ENCODE peak calls at places on chromosomes 16 and 17, in seven cellular contexts. One of them, this sample, is unnamed. For H3K4me1, the result is how much of the 10 kb centered on the place peaks cover.

GRCh38 chr16:89667633-89668032 is 10.0 kb downstream of the SPATA33 start:
- DNase-seq in effector memory CD4-positive, alpha-beta T cell: no peak
- DNase-seq in body of pancreas: no peak
- DNase-seq in left ventricle myocardium inferior: no peak
- DNase-seq in pancreas: no peak
- DNase-seq in prostate gland: no peak
- DNase-seq in CD4-positive, alpha-beta memory T cell: no peak
- DNase-seq in this sample: no peak

GRCh38 chr16:87622756-87623319 is 20.5 kb downstream of the JPH3 start:
- DNase-seq in prostate gland: no peak
- DNase-seq in effector memory CD4-positive, alpha-beta T cell: no peak
- DNase-seq in left ventricle myocardium inferior: no peak
- DNase-seq in body of pancreas: no peak
- DNase-seq in pancreas: no peak
- DNase-seq in CD4-positive, alpha-beta memory T cell: no peak
- DNase-seq in this sample: no peak

GRCh38 chr16:56203052-56203451 is 11.8 kb downstream of the GNAO1 start:
- DNase-seq in pancreas: no peak
- DNase-seq in prostate gland: no peak
- DNase-seq in effector memory CD4-positive, alpha-beta T cell: peak
- DNase-seq in left ventricle myocardium inferior: no peak
- DNase-seq in CD4-positive, alpha-beta memory T cell: peak
- DNase-seq in body of pancreas: no peak
- DNase-seq in this sample: peak

GRCh38 chr17:66426397-66427033 is 124.1 kb downstream of the PRKCA start:
- DNase-seq in left ventricle myocardium inferior: no peak
- DNase-seq in effector memory CD4-positive, alpha-beta T cell: no peak
- DNase-seq in prostate gland: no peak
- DNase-seq in body of pancreas: peak
- DNase-seq in CD4-positive, alpha-beta memory T cell: peak
- DNase-seq in pancreas: no peak
- DNase-seq in this sample: peak

GRCh38 chr17:29376667-29377268 is 13.4 kb upstream of the TAOK1 start:
- DNase-seq in prostate gland: no peak
- DNase-seq in pancreas: no peak
- DNase-seq in left ventricle myocardium inferior: peak
- DNase-seq in effector memory CD4-positive, alpha-beta T cell: no peak
- DNase-seq in CD4-positive, alpha-beta memory T cell: no peak
- DNase-seq in body of pancreas: no peak
- DNase-seq in this sample: no peak

GRCh38 chr17:73753751-73754496 is 109.7 kb upstream of the SDK2 start:
- DNase-seq in body of pancreas: no peak
- DNase-seq in prostate gland: no peak
- DNase-seq in left ventricle myocardium inferior: no peak
- DNase-seq in CD4-positive, alpha-beta memory T cell: no peak
- DNase-seq in effector memory CD4-positive, alpha-beta T cell: no peak
- DNase-seq in pancreas: no peak
- DNase-seq in this sample: no peak

GRCh38 chr17:64332502-64332901 is 58.2 kb downstream of the PECAM1 start:
- DNase-seq in body of pancreas: no peak
- DNase-seq in CD4-positive, alpha-beta memory T cell: no peak
- DNase-seq in effector memory CD4-positive, alpha-beta T cell: no peak
- DNase-seq in prostate gland: no peak
- DNase-seq in left ventricle myocardium inferior: peak
- DNase-seq in pancreas: no peak
- DNase-seq in this sample: no peak

GRCh38 chr16:86578499-86579267 is at the start of gene FOXL1:
- DNase-seq in CD4-positive, alpha-beta memory T cell: no peak
- DNase-seq in body of pancreas: no peak
- DNase-seq in prostate gland: no peak
- DNase-seq in left ventricle myocardium inferior: peak
- DNase-seq in pancreas: no peak
- DNase-seq in effector memory CD4-positive, alpha-beta T cell: no peak
- DNase-seq in this sample: no peak

GRCh38 chr16:74169687-74170522 is 126.7 kb upstream of the PSMD7 start:
- DNase-seq in pancreas: peak
- DNase-seq in prostate gland: no peak
- DNase-seq in effector memory CD4-positive, alpha-beta T cell: no peak
- DNase-seq in CD4-positive, alpha-beta memory T cell: no peak
- DNase-seq in body of pancreas: peak
- DNase-seq in left ventricle myocardium inferior: no peak
- DNase-seq in this sample: no peak

GRCh38 chr17:21549107-21549687 is 143.1 kb upstream of the KCNJ18 start:
- DNase-seq in pancreas: no peak
- DNase-seq in prostate gland: no peak
- DNase-seq in CD4-positive, alpha-beta memory T cell: no peak
- DNase-seq in body of pancreas: no peak
- DNase-seq in effector memory CD4-positive, alpha-beta T cell: no peak
- DNase-seq in left ventricle myocardium inferior: no peak
- DNase-seq in this sample: no peak

GRCh38 chr17:78817123-78817522 is 23.5 kb downstream of the USP36 start:
- DNase-seq in body of pancreas: no peak
- DNase-seq in effector memory CD4-positive, alpha-beta T cell: peak
- DNase-seq in pancreas: no peak
- DNase-seq in CD4-positive, alpha-beta memory T cell: peak
- DNase-seq in prostate gland: no peak
- DNase-seq in left ventricle myocardium inferior: no peak
- DNase-seq in this sample: peak

GRCh38 chr17:3678095-3678820 is 9.6 kb downstream of the EMC6 start:
- DNase-seq in prostate gland: no peak
- DNase-seq in pancreas: no peak
- DNase-seq in CD4-positive, alpha-beta memory T cell: no peak
- DNase-seq in effector memory CD4-positive, alpha-beta T cell: no peak
- DNase-seq in left ventricle myocardium inferior: no peak
- DNase-seq in body of pancreas: no peak
- DNase-seq in this sample: no peak

GRCh38 chr17:4144411-4144747 is 1.4 kb downstream of the CYB5D2 start:
- DNase-seq in left ventricle myocardium inferior: no peak
- DNase-seq in prostate gland: no peak
- DNase-seq in CD4-positive, alpha-beta memory T cell: no peak
- DNase-seq in pancreas: no peak
- DNase-seq in effector memory CD4-positive, alpha-beta T cell: no peak
- DNase-seq in body of pancreas: no peak
- DNase-seq in this sample: no peak

GRCh38 chr16:54094641-54095040 is 191.9 kb downstream of the IRX3 start:
- DNase-seq in CD4-positive, alpha-beta memory T cell: no peak
- DNase-seq in effector memory CD4-positive, alpha-beta T cell: no peak
- DNase-seq in left ventricle myocardium inferior: no peak
- DNase-seq in body of pancreas: no peak
- DNase-seq in prostate gland: no peak
- DNase-seq in pancreas: no peak
- DNase-seq in this sample: no peak

GRCh38 chr16:14338969-14339368 is 267.9 kb downstream of the MRTFB start:
- DNase-seq in effector memory CD4-positive, alpha-beta T cell: no peak
- DNase-seq in prostate gland: no peak
- DNase-seq in pancreas: no peak
- DNase-seq in body of pancreas: no peak
- DNase-seq in left ventricle myocardium inferior: no peak
- DNase-seq in CD4-positive, alpha-beta memory T cell: no peak
- DNase-seq in this sample: no peak

GRCh38 chr16:53546988-53547391 is 44.0 kb upstream of the AKTIP start:
- DNase-seq in pancreas: no peak
- DNase-seq in prostate gland: no peak
- DNase-seq in body of pancreas: no peak
- DNase-seq in CD4-positive, alpha-beta memory T cell: no peak
- DNase-seq in effector memory CD4-positive, alpha-beta T cell: no peak
- DNase-seq in left ventricle myocardium inferior: no peak
- DNase-seq in this sample: peak

GRCh38 chr16:73015612-73016487 is 32.1 kb downstream of the ZFHX3 start:
- DNase-seq in prostate gland: peak
- DNase-seq in left ventricle myocardium inferior: no peak
- DNase-seq in CD4-positive, alpha-beta memory T cell: no peak
- DNase-seq in effector memory CD4-positive, alpha-beta T cell: no peak
- DNase-seq in body of pancreas: peak
- DNase-seq in pancreas: peak
- DNase-seq in this sample: no peak

GRCh38 chr16:73019456-73020362 is 28.2 kb downstream of the ZFHX3 start:
- DNase-seq in left ventricle myocardium inferior: no peak
- DNase-seq in prostate gland: no peak
- DNase-seq in pancreas: no peak
- DNase-seq in body of pancreas: peak
- DNase-seq in CD4-positive, alpha-beta memory T cell: no peak
- DNase-seq in effector memory CD4-positive, alpha-beta T cell: no peak
- DNase-seq in this sample: no peak

GRCh38 chr16:73018796-73019455 is 29.0 kb downstream of the ZFHX3 start:
- DNase-seq in effector memory CD4-positive, alpha-beta T cell: no peak
- DNase-seq in CD4-positive, alpha-beta memory T cell: no peak
- DNase-seq in prostate gland: no peak
- DNase-seq in left ventricle myocardium inferior: no peak
- DNase-seq in body of pancreas: no peak
- DNase-seq in pancreas: no peak
- DNase-seq in this sample: no peak

GRCh38 chr16:73016488-73016830 is 31.5 kb downstream of the ZFHX3 start:
- DNase-seq in CD4-positive, alpha-beta memory T cell: no peak
- DNase-seq in left ventricle myocardium inferior: no peak
- DNase-seq in body of pancreas: no peak
- DNase-seq in pancreas: no peak
- DNase-seq in prostate gland: no peak
- DNase-seq in effector memory CD4-positive, alpha-beta T cell: no peak
- DNase-seq in this sample: no peak

GRCh38 chr16:73017321-73017720 is 30.6 kb downstream of the ZFHX3 start:
- DNase-seq in pancreas: no peak
- DNase-seq in body of pancreas: peak
- DNase-seq in effector memory CD4-positive, alpha-beta T cell: no peak
- DNase-seq in left ventricle myocardium inferior: no peak
- DNase-seq in CD4-positive, alpha-beta memory T cell: no peak
- DNase-seq in prostate gland: no peak
- DNase-seq in this sample: no peak
- H3K4me1 ChIP-seq in pancreas: half or more
- H3K4me1 ChIP-seq in body of pancreas: half or more
- H3K4me1 ChIP-seq in effector memory CD4-positive, alpha-beta T cell: under half
- H3K4me1 ChIP-seq in left ventricle myocardium inferior: half or more
- H3K4me1 ChIP-seq in CD4-positive, alpha-beta memory T cell: under half
- H3K4me1 ChIP-seq in prostate gland: under half
- H3K4me1 ChIP-seq in this sample: under half

GRCh38 chr17:17382060-17382449 is 78.9 kb downstream of the NT5M start:
- DNase-seq in body of pancreas: no peak
- DNase-seq in pancreas: no peak
- DNase-seq in prostate gland: no peak
- DNase-seq in left ventricle myocardium inferior: no peak
- DNase-seq in CD4-positive, alpha-beta memory T cell: no peak
- DNase-seq in effector memory CD4-positive, alpha-beta T cell: no peak
- DNase-seq in this sample: no peak

GRCh38 chr17:17381438-17382059 is 78.4 kb downstream of the NT5M start:
- DNase-seq in effector memory CD4-positive, alpha-beta T cell: no peak
- DNase-seq in CD4-positive, alpha-beta memory T cell: no peak
- DNase-seq in left ventricle myocardium inferior: no peak
- DNase-seq in body of pancreas: no peak
- DNase-seq in prostate gland: no peak
- DNase-seq in pancreas: no peak
- DNase-seq in this sample: no peak

GRCh38 chr17:17384291-17384615 is 81.1 kb downstream of the NT5M start:
- DNase-seq in effector memory CD4-positive, alpha-beta T cell: no peak
- DNase-seq in body of pancreas: no peak
- DNase-seq in left ventricle myocardium inferior: no peak
- DNase-seq in CD4-positive, alpha-beta memory T cell: no peak
- DNase-seq in prostate gland: no peak
- DNase-seq in pancreas: no peak
- DNase-seq in this sample: no peak

GRCh38 chr17:17384961-17385360 is 81.8 kb downstream of the NT5M start:
- DNase-seq in prostate gland: no peak
- DNase-seq in body of pancreas: no peak
- DNase-seq in left ventricle myocardium inferior: no peak
- DNase-seq in pancreas: no peak
- DNase-seq in effector memory CD4-positive, alpha-beta T cell: no peak
- DNase-seq in CD4-positive, alpha-beta memory T cell: no peak
- DNase-seq in this sample: no peak

GRCh38 chr17:17382901-17383300 is 79.7 kb downstream of the NT5M start:
- DNase-seq in pancreas: no peak
- DNase-seq in CD4-positive, alpha-beta memory T cell: no peak
- DNase-seq in prostate gland: no peak
- DNase-seq in left ventricle myocardium inferior: no peak
- DNase-seq in effector memory CD4-positive, alpha-beta T cell: no peak
- DNase-seq in body of pancreas: no peak
- DNase-seq in this sample: no peak
- H3K4me1 ChIP-seq in pancreas: under half
- H3K4me1 ChIP-seq in CD4-positive, alpha-beta memory T cell: under half
- H3K4me1 ChIP-seq in prostate gland: under half
- H3K4me1 ChIP-seq in left ventricle myocardium inferior: under half
- H3K4me1 ChIP-seq in effector memory CD4-positive, alpha-beta T cell: under half
- H3K4me1 ChIP-seq in body of pancreas: under half
- H3K4me1 ChIP-seq in this sample: under half

GRCh38 chr16:25012525-25012991 is 2.6 kb downstream of the ARHGAP17 start:
- DNase-seq in left ventricle myocardium inferior: no peak
- DNase-seq in CD4-positive, alpha-beta memory T cell: no peak
- DNase-seq in pancreas: no peak
- DNase-seq in effector memory CD4-positive, alpha-beta T cell: no peak
- DNase-seq in body of pancreas: no peak
- DNase-seq in prostate gland: no peak
- DNase-seq in this sample: no peak

GRCh38 chr16:25010542-25010941 is 4.6 kb downstream of the ARHGAP17 start:
- DNase-seq in CD4-positive, alpha-beta memory T cell: no peak
- DNase-seq in prostate gland: no peak
- DNase-seq in effector memory CD4-positive, alpha-beta T cell: no peak
- DNase-seq in body of pancreas: no peak
- DNase-seq in left ventricle myocardium inferior: no peak
- DNase-seq in pancreas: no peak
- DNase-seq in this sample: no peak

GRCh38 chr16:25013049-25013448 is 2.1 kb downstream of the ARHGAP17 start:
- DNase-seq in CD4-positive, alpha-beta memory T cell: no peak
- DNase-seq in pancreas: no peak
- DNase-seq in left ventricle myocardium inferior: no peak
- DNase-seq in effector memory CD4-positive, alpha-beta T cell: no peak
- DNase-seq in prostate gland: no peak
- DNase-seq in body of pancreas: no peak
- DNase-seq in this sample: no peak

GRCh38 chr16:25013751-25014499 is 1.2 kb downstream of the ARHGAP17 start:
- DNase-seq in left ventricle myocardium inferior: no peak
- DNase-seq in prostate gland: no peak
- DNase-seq in body of pancreas: no peak
- DNase-seq in pancreas: no peak
- DNase-seq in CD4-positive, alpha-beta memory T cell: peak
- DNase-seq in effector memory CD4-positive, alpha-beta T cell: no peak
- DNase-seq in this sample: no peak

DNA sequence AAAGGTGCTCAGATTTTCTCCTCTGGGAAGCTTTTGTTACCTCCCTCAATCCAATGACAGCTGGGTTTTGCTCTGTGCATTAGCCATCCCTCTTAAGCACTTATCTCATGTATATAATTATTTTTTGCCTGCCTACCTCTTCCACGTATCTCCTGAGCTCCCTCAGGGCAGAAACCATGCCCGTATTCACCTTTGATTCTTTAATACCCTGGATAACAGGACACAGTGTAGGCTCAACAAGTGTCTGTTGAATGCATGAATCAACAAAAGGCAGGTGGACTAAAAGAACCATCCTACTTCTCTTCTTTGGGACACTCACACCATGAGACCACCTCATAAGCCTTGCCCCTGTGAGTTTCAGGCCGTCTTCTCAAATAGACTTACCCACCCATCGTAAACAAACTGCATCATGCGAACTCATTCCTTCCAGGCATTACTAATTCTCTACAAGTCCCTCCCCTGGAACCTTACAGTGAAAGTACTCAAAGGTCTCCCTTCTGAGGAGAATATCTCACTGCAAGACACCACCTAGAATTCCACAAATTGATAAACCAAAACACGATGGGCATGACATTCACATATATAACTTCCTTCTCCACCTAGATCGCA is 3.2 kb downstream of the ARHGAP17 start:
- DNase-seq in left ventricle myocardium inferior: no peak
- DNase-seq in effector memory CD4-positive, alpha-beta T cell: no peak
- DNase-seq in pancreas: no peak
- DNase-seq in body of pancreas: no peak
- DNase-seq in prostate gland: no peak
- DNase-seq in CD4-positive, alpha-beta memory T cell: no peak
- DNase-seq in this sample: no peak
- H3K4me1 ChIP-seq in left ventricle myocardium inferior: half or more
- H3K4me1 ChIP-seq in effector memory CD4-positive, alpha-beta T cell: under half
- H3K4me1 ChIP-seq in pancreas: under half
- H3K4me1 ChIP-seq in body of pancreas: under half
- H3K4me1 ChIP-seq in prostate gland: under half
- H3K4me1 ChIP-seq in CD4-positive, alpha-beta memory T cell: half or more
- H3K4me1 ChIP-seq in this sample: under half

GRCh38 chr16:66222756-66223155 is 143.7 kb upstream of the CDH5 start:
- DNase-seq in pancreas: no peak
- DNase-seq in left ventricle myocardium inferior: no peak
- DNase-seq in CD4-positive, alpha-beta memory T cell: no peak
- DNase-seq in effector memory CD4-positive, alpha-beta T cell: no peak
- DNase-seq in prostate gland: no peak
- DNase-seq in body of pancreas: no peak
- DNase-seq in this sample: no peak
- H3K4me1 ChIP-seq in pancreas: under half
- H3K4me1 ChIP-seq in left ventricle myocardium inferior: under half
- H3K4me1 ChIP-seq in CD4-positive, alpha-beta memory T cell: under half
- H3K4me1 ChIP-seq in effector memory CD4-positive, alpha-beta T cell: under half
- H3K4me1 ChIP-seq in prostate gland: under half
- H3K4me1 ChIP-seq in body of pancreas: under half
- H3K4me1 ChIP-seq in this sample: under half